ENCODE peak calls at places on chromosome 6, in four cellular contexts. I is GM20000; A is CD8-positive, alpha-beta T cell; F is sigmoid colon. J is an unnamed sample.

GRCh38 chr6:25413506-25413905 is 134.3 kb downstream of the CARMIL1 start:
- DNase-seq in I (no peak), A (no peak), F (no peak), J (no peak)

GRCh38 chr6:48078092-48078491 is 32.9 kb downstream of the PTCHD4 start:
- DNase-seq in I (no peak), A (no peak), F (no peak), J (no peak)

GRCh38 chr6:118719351-118720124 is 68.1 kb upstream of the CEP85L start:
- DNase-seq in I (peak), A (peak), F (no peak), J (no peak)

GRCh38 chr6:163249651-163250101 is 164.8 kb upstream of the QKI start:
- DNase-seq in I (no peak), A (no peak), F (no peak), J (no peak)

GRCh38 chr6:139330841-139331500 is 39.2 kb upstream of the TXLNB start:
- DNase-seq in I (no peak), A (no peak), F (no peak), J (no peak)

GRCh38 chr6:146358341-146359046 is 185.1 kb upstream of the RAB32 start:
- DNase-seq in I (no peak), A (no peak), F (no peak), J (no peak)

GRCh38 chr6:73803562-73804221 is 107.7 kb downstream of the CD109 start:
- DNase-seq in I (no peak), A (no peak), F (no peak), J (peak)

GRCh38 chr6:160162167-160162566 is 40.6 kb downstream of the SLC22A1 start:
- DNase-seq in I (no peak), A (no peak), F (no peak), J (no peak)

DNA sequence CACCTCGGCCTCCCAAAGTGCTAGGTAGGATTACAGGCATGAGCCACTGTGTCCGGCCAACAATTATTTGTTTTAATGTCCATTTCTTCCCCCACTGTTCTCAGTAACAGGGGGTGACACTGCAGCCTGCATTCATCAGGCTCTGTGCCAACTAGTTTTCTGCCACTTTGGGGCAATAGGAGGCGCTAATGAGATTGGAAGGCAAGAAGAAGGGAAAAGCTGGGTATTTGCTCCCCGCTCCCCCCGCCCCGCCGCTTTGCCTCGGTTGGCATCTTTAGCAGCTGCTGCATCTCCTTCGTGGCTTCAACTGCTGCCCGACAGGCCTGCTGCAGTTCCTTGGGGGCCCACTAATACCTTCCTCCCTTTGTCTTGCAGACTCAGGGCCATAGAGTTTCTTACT is 35.0 kb upstream of the MDGA1 start:
- DNase-seq in I (no peak), A (no peak), F (no peak), J (no peak)
- TF ChIP-seq CTCF in I (no peak), A (no peak), F (no peak), J (no peak)

GRCh38 chr6:84284428-84285033 is 57.1 kb upstream of the CEP162 start:
- DNase-seq in I (peak), A (no peak), F (no peak), J (no peak)
- TF ChIP-seq CTCF in I (peak), A (no peak), F (no peak), J (peak)

GRCh38 chr6:167968091-167968490 is 29.4 kb upstream of the KIF25 start:
- DNase-seq in I (no peak), A (no peak), F (no peak), J (no peak)
- TF ChIP-seq CTCF in I (no peak), A (no peak), F (no peak), J (peak)

GRCh38 chr6:6221829-6222535 is 98.5 kb downstream of the F13A1 start:
- DNase-seq in I (peak), A (no peak), F (no peak), J (no peak)

GRCh38 chr6:6219716-6220115 is 100.7 kb downstream of the F13A1 start:
- DNase-seq in I (no peak), A (no peak), F (no peak), J (no peak)

GRCh38 chr6:6220718-6221117 is 99.7 kb downstream of the F13A1 start:
- DNase-seq in I (no peak), A (no peak), F (no peak), J (no peak)

GRCh38 chr6:6218246-6219085 is 102.0 kb downstream of the F13A1 start:
- DNase-seq in I (no peak), A (no peak), F (no peak), J (no peak)

DNA sequence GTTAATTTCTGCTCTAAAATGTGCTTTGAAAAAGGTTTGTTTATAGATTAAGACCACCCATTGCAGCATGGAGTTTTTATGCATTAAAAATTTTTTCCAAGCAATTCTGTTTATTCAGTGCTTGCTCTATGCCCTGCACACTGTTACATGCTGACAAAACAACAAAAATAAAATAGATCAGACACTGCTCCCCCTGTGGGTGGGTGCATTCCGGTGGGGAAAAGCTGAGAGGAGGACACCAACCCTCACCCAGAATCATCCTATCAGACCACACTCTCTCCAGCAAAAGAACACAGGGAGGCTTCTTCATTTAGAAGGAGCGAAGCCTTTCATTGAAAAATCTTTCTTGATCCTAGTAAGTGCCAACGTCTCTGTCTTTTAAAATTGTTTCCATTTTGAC is 102.6 kb downstream of the F13A1 start:
- DNase-seq in I (no peak), A (no peak), F (no peak), J (no peak)
- TF ChIP-seq CTCF in I (no peak), A (no peak), F (no peak), J (no peak)

DNA sequence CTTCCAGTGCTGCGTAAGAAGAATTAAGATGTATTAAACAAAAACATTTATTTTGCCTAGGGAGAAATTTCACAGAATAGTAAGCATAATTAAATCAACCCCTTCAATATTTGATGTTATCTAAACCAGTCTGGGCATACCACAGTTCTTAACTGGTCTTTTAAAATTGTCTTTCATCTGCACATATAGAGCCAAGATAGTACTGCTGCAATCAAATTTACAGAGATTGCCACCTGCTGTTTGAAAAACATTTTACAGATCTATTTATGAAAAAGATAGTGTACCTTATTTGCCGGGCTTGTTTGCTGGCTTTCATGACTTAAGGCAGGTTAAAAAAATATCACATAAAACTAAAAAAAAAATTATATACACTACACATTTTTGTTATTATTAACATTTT is 323.2 kb downstream of the ADGRB3 start:
- DNase-seq in I (peak), A (no peak), F (no peak), J (no peak)
- TF ChIP-seq CTCF in I (no peak), A (no peak), F (no peak), J (no peak)

GRCh38 chr6:154705471-154706113 is 27.6 kb upstream of the SCAF8 start:
- DNase-seq in I (no peak), A (no peak), F (no peak), J (no peak)
- TF ChIP-seq CTCF in I (no peak), A (no peak), F (no peak), J (no peak)

GRCh38 chr6:37371158-37372083 is 17.6 kb downstream of the RNF8 start:
- DNase-seq in I (no peak), A (no peak), F (no peak), J (no peak)
- TF ChIP-seq CTCF in I (no peak), A (no peak), F (no peak), J (no peak)

DNA sequence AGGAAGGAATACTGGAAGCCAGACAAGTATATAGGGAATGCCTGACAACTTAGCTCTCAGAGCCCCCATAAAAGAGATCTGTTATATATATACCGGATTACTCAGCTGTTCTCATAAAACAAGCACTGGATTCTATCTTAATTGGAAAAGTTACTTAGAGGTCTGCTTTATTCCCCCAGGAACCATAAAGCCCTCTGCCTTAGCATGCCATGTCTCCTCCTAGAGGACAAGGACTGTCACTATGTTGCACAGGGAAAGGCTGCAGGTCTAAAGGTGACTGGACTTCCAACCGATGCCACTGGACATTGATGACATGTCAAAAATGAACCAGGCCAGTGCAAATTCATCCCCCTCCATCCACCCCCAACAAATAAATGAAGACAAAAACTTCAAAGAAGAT is 6.4 kb downstream of the EXOC2 start:
- DNase-seq in I (no peak), A (no peak), F (no peak), J (no peak)
- TF ChIP-seq CTCF in I (peak), A (no peak), F (no peak), J (peak)

DNA sequence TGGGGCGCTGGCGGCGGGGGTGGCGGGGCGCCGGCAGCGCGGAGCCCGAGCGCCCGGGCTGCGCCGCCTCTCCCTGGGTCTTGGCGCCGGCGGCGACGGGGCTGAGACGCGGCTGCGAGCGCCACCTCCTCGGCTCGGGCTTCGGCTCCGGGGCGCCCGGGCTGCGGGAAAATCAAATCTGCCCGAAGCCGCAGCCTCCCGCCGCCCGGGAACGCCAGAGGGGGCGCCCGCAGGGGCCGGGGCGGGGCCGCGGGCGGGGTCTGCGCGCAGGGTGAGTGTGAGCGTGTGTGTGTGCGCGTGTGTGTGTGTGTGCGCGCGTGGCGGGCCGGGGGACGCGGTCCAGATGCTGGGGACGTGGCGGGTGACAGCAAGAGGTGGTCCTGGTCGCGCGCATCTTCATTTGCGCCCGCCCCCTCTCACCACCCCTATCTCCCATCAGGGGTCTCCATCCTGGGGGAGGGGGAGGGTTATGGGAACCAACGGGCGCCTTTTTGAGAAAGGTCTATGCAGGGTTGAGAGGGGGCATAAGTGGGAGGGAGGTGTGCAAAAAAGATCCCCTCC is 655 bp upstream of the CPNE5 start:
- DNase-seq in I (peak), A (peak), F (no peak), J (no peak)
- TF ChIP-seq CTCF in I (peak), A (no peak), F (no peak), J (peak)

GRCh38 chr6:125779924-125780539 is 10.7 kb upstream of the NCOA7 start:
- DNase-seq in I (peak), A (peak), F (peak), J (no peak)
- TF ChIP-seq CTCF in I (no peak), A (peak), F (peak), J (no peak)

J was measured in AG04449.